ENCODE peak calls at places on chromosomes 2 and 18, in five cellular contexts. Z, J, A, R and S are unnamed samples.

GRCh38 chr2:200810252-200810650 is 1.5 kb upstream of the BZW1 start:
- DNase-seq in Z (no peak), J (peak; percentile 32), A (no peak), R (no peak), S (no peak)

GRCh38 chr2:120912101-120912985 is 176.7 kb downstream of the GLI2 start:
- DNase-seq in Z (peak; percentile 18), J (no peak), A (no peak), R (peak; percentile 51), S (no peak)

GRCh38 chr2:224645722-224646121 is 60.6 kb upstream of the CUL3 start:
- DNase-seq in Z (no peak), J (no peak), A (no peak), R (no peak), S (no peak)

GRCh38 chr2:222336931-222337330 is 38.1 kb upstream of the PAX3 start:
- DNase-seq in Z (no peak), J (no peak), A (no peak), R (no peak), S (no peak)

GRCh38 chr2:70861774-70862644 is 26.4 kb upstream of the CD207 start:
- DNase-seq in Z (peak; percentile 71), J (peak; percentile 37), A (peak; percentile 86), R (peak; percentile 76), S (peak; percentile 92)

GRCh38 chr2:7950035-7950612 is 731.7 kb upstream of the ID2 start:
- DNase-seq in Z (no peak), J (no peak), A (no peak), R (no peak), S (no peak)

GRCh38 chr18:67862069-67862468 is 345.5 kb upstream of the DSEL start:
- DNase-seq in Z (no peak), J (no peak), A (no peak), R (no peak), S (no peak)

GRCh38 chr2:112582314-112582746 is 2.1 kb upstream of the CHCHD5 start:
- DNase-seq in Z (peak; percentile 24), J (peak; percentile 45), A (no peak), R (no peak), S (peak; percentile 33)

GRCh38 chr2:43344911-43345373 is 118.5 kb upstream of the ZFP36L2 start:
- DNase-seq in Z (no peak), J (no peak), A (no peak), R (no peak), S (no peak)

GRCh38 chr2:215982465-215982875 is 30.9 kb downstream of the MREG start:
- DNase-seq in Z (peak; percentile 62), J (peak; percentile 99), A (no peak), R (no peak), S (peak; percentile 17)

DNA sequence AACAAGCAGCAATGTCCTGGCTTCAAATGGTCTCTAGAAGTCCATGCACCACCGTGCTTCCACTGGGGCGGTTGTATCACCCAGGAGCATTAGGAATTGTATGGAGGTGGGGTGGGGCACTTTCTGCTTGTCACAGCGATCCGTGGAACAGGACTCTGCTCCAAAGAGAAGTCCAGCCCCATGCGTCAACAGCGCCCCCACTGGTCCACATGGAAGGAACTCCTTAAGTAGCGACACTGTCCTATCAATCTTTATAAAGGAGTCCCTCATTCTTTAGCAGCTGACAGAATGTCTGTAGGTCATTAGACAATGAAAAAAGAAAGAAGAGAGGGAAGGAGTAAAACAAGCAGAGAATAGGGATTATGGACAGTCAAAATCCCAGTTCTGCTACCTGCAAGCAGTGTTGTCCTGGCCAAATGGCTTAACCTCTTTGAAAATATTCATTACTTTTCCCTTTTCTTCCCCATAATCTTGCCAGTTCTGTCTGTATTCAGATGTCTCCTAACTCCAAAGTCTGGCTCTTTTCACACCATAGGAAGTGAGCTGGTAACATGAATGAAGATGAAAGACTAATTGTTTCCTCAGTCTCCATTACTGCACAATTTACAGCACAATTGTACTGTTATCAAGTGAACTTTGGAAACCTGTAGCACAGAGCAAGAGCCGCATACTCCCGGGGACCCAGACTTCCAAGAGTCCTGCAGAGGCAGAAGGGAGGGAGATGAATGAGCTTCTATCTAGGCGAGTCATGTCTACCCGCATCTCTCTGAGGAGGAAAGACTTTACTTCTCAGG is 9.9 kb downstream of the NFE2L2 start:
- DNase-seq in Z (peak; percentile 60), J (no peak), A (no peak), R (peak; percentile 44), S (peak; percentile 71)
- H3K4me1 ChIP-seq in Z (peaks cover 50% of the 10 kb centered on the region), J (peaks cover 40% of the 10 kb centered on the region), A (peaks cover 92% of the 10 kb centered on the region), R (peaks cover 89% of the 10 kb centered on the region), S (peaks cover 61% of the 10 kb centered on the region)

DNA sequence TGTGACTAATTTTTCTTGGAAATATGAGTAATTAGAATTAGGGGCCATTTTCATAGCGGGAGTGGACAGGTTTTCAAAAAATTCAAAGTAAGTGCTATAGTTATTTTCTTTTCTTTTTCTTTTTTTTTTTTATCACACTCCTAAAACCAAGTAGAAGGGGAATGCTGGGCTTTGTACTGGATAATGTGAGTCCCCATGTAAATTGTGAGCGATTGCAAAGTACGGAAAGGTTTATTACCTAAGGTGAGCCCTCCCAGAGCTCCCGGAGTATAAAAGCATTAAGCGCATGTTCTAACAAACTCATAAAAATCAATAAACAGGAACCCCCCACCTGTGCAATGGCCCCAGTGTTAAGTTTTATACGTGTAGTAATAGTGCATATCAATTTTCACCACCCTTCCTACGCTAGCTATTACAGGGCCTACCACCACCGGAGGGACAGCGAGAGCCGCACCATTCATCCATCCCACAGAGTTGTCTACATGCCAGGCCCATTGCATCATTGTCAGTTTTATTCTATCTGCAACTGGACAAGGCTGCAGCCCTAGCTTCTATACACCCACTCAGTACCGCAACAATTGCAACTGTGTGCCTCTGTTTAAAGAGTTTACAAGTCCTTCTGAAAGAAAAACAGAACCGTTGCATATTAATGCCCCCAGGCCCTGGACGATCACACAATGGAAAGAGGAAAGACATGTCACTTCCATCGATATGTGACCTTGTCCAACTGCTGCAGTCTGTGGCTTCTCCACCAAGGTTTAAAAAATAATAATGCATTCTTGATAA is 58.7 kb downstream of the ZEB2 start:
- DNase-seq in Z (no peak), J (no peak), A (no peak), R (peak; percentile 42), S (no peak)
- TF ChIP-seq CTCF in Z (no peak), J (no peak), A (no peak), R (peak; percentile 16), S (no peak)

GRCh38 chr2:232318175-232318855 is 60.2 kb upstream of the ALPP start:
- DNase-seq in Z (no peak), J (no peak), A (peak; percentile 55), R (no peak), S (no peak)

GRCh38 chr2:232320038-232320790 is 58.3 kb upstream of the ALPP start:
- DNase-seq in Z (no peak), J (no peak), A (no peak), R (no peak), S (no peak)

GRCh38 chr2:232321156-232321816 is 57.3 kb upstream of the ALPP start:
- DNase-seq in Z (no peak), J (no peak), A (peak; percentile 76), R (no peak), S (no peak)

GRCh38 chr2:232321817-232322559 is 56.6 kb upstream of the ALPP start:
- DNase-seq in Z (no peak), J (no peak), A (peak; percentile 57), R (no peak), S (no peak)

GRCh38 chr2:232319117-232320037 is 59.2 kb upstream of the ALPP start:
- DNase-seq in Z (no peak), J (no peak), A (peak; percentile 52), R (no peak), S (no peak)
- H3K4me1 ChIP-seq in Z (no peaks in the 10 kb centered on the region), J (peaks cover 15% of the 10 kb centered on the region), A (peaks cover 59% of the 10 kb centered on the region), R (peaks cover 30% of the 10 kb centered on the region), S (no peaks in the 10 kb centered on the region)

DNA sequence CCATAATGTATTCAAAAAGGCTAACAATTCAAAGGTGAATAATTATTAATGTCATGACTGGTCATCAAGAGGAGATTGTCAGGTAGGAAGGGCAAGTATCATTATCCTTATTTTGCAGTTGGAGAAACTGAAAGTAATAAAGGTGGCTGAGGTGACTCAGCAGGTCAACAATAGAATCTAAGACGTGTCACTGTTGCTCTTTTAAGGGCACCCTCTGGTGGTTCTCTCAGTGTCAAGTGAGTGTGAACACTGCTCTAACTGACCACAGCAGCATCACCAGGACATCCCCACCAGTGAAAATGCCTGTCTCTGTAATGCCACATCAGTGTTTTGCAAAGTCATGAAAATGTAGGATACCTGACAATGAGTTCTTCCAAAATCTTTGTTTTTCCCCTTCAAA is 69.7 kb downstream of the DCC start:
- DNase-seq in Z (no peak), J (no peak), A (no peak), R (no peak), S (peak; percentile 3)
- TF ChIP-seq CTCF in Z (no peak), J (no peak), A (no peak), R (no peak), S (no peak)

DNA sequence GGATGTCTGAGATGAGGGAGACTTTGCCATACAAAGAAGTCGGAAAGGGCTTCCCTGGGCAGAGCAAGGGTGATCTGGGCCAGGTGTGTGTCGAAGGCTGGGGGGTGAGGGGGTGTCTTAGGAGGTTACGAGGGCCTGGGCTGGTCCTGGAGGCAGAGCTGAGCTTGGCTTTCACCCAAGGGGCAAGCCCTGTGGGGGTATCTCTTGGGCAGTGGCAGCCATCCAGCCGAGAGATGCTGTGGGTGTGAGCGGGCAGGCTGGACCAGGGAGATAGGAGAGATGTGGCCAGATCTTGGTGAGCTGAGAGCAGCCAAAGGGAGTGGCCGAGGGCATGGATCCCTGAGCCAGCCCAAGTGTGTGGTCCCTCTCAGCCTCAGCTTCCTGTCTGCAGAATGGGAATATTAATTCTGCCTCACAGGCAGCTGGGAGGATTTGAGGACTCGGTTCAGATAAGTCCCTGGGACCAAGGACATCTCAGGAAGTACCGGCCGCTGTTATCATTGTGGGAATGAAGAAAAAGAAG is 33.0 kb downstream of the MAL start:
- DNase-seq in Z (no peak), J (no peak), A (peak; percentile 56), R (no peak), S (no peak)
- H3K4me1 ChIP-seq in Z (no peaks in the 10 kb centered on the region), J (peaks cover 3% of the 10 kb centered on the region), A (no peaks in the 10 kb centered on the region), R (no peaks in the 10 kb centered on the region), S (no peaks in the 10 kb centered on the region)

GRCh38 chr2:24214880-24215279 is 40.0 kb downstream of the FAM228A start:
- DNase-seq in Z (no peak), J (no peak), A (no peak), R (no peak), S (no peak)
- TF ChIP-seq CTCF in Z (no peak), J (no peak), A (no peak), R (no peak), S (no peak)